ENCODE peak calls at places on chromosome 7, in ten cellular contexts. Q is NCI-H1417 treated with DMSO at 0.1 percent for 48 hours; H is stimulated activated CD4-positive, alpha-beta T cell treated with anti-CD3 and anti-CD28 coated beads, TNF-alpha, amount 100 ng/mL, for 1 hour; U is IMR-90; G is kidney; I is activated effector memory CD4-positive, alpha-beta T cell treated with anti-CD3 and anti-CD28 coated beads, Interleukin-2, amount 50 U/mL, for 16 hours; Y is T-helper 1 cell; T is ACHN; B is stimulated activated CD8-positive, alpha-beta memory T cell treated with anti-CD3 and anti-CD28 coated beads, Interleukin-4, amount 100 ng/mL, for 24 hours; E is activated CD4-positive, alpha-beta T cell treated with anti-CD3 and anti-CD28 coated beads for 48 hours. Z is an unnamed sample.

GRCh38 chr7:54469740-54470139 is 72.4 kb upstream of the VSTM2A start:
- DNase-seq in E (no peak), T (no peak), Y (no peak), U (no peak), B (no peak), H (no peak), G (peak; percentile 65), Q (no peak), I (no peak), Z (no peak)

GRCh38 chr7:121041516-121042148 is 53.1 kb downstream of the CPED1 start:
- DNase-seq in Q (no peak), B (no peak), Y (no peak), U (peak; percentile 43), T (no peak), I (no peak), H (no peak), E (no peak), G (no peak), Z (no peak)

GRCh38 chr7:157318015-157318706 is 18.6 kb upstream of the DNAJB6 start:
- DNase-seq in U (peak; percentile 71), E (peak; percentile 58), Q (no peak), I (no peak), G (no peak), T (no peak), Y (peak; percentile 40), B (no peak), H (no peak), Z (no peak)

GRCh38 chr7:17444151-17444550 is 145.7 kb downstream of the AHR start:
- DNase-seq in H (no peak), I (no peak), Y (no peak), E (no peak), T (no peak), G (no peak), U (no peak), B (no peak), Q (no peak), Z (no peak)

GRCh38 chr7:41045556-41046123 is 657.2 kb downstream of the INHBA start:
- DNase-seq in T (peak; percentile 35), H (no peak), B (no peak), Y (no peak), G (no peak), I (no peak), U (no peak), Q (no peak), E (no peak), Z (no peak)

GRCh38 chr7:108001759-108002725 is 919 bp downstream of the LAMB1 start:
- DNase-seq in U (peak; percentile 41), I (no peak), Y (no peak), G (peak; percentile 70), Q (no peak), B (no peak), H (no peak), E (no peak), T (peak; percentile 42), Z (peak; percentile 37)

GRCh38 chr7:107742678-107743566 is 1.0 kb upstream of the CBLL1 start:
- DNase-seq in I (no peak), Y (no peak), U (no peak), H (no peak), T (no peak), B (no peak), Q (no peak), G (peak; percentile 84), E (no peak), Z (peak; percentile 54)

GRCh38 chr7:48101880-48102448 is 12.9 kb downstream of the UPP1 start:
- DNase-seq in B (no peak), Q (no peak), T (no peak), U (no peak), Y (no peak), I (no peak), H (no peak), G (no peak), E (peak; percentile 60), Z (no peak)

GRCh38 chr7:19920200-19920599 is 146.8 kb upstream of the TMEM196 start:
- DNase-seq in I (no peak), E (no peak), Q (no peak), T (no peak), G (no peak), U (peak; percentile 41), B (no peak), Y (no peak), H (no peak), Z (no peak)

GRCh38 chr7:106216517-106217088 is 68.2 kb downstream of the NAMPT start:
- DNase-seq in Y (no peak), T (peak; percentile 99), H (no peak), E (no peak), Q (no peak), I (no peak), B (no peak), U (peak; percentile 97), G (no peak), Z (no peak)

GRCh38 chr7:139854803-139855497 is 25.9 kb downstream of the TBXAS1 start:
- DNase-seq in I (no peak), U (no peak), E (no peak), G (no peak), T (no peak), Q (no peak), H (no peak), Y (peak; percentile 6), B (no peak), Z (no peak)

GRCh38 chr7:98038731-98039130 is 48.7 kb upstream of the OCM2 start:
- DNase-seq in E (no peak), T (no peak), I (no peak), Y (no peak), H (no peak), B (no peak), G (no peak), U (no peak), Q (no peak), Z (no peak)

GRCh38 chr7:101923276-101923985 is 106.0 kb downstream of the CUX1 start:
- DNase-seq in E (no peak), Q (no peak), H (no peak), B (no peak), T (no peak), Y (no peak), U (peak; percentile 55), G (no peak), I (no peak), Z (no peak)

GRCh38 chr7:41873781-41874180 is 170.9 kb upstream of the INHBA start:
- DNase-seq in Q (no peak), U (no peak), I (no peak), H (no peak), G (no peak), Y (no peak), E (no peak), T (no peak), B (no peak), Z (no peak)

GRCh38 chr7:135672560-135673359 is 10.4 kb downstream of the STMP1 start:
- DNase-seq in I (no peak), E (peak; percentile 8), Q (peak; percentile 46), Y (peak; percentile 15), B (no peak), H (no peak), T (peak; percentile 74), U (peak; percentile 84), G (no peak), Z (no peak)

GRCh38 chr7:491958-492713 is 27.5 kb downstream of the PDGFA start:
- DNase-seq in Q (no peak), G (peak; percentile 57), T (no peak), B (no peak), Y (no peak), H (no peak), E (no peak), I (no peak), U (no peak), Z (peak; percentile 66)

GRCh38 chr7:79353720-79354468 is 99.6 kb downstream of the MAGI2 start:
- DNase-seq in T (no peak), E (no peak), Y (no peak), I (no peak), G (no peak), U (no peak), B (no peak), H (no peak), Q (no peak), Z (no peak)

GRCh38 chr7:135205850-135206249 is 5.5 kb downstream of the WDR91 start:
- DNase-seq in T (no peak), Y (no peak), U (no peak), B (no peak), E (no peak), G (peak; percentile 26), I (no peak), H (no peak), Q (no peak), Z (no peak)

Z was measured in pancreas.